ENCODE peak calls at places on chromosomes 16 and 17, in four cellular contexts. D is keratinocyte, W is uterus, Y is astrocyte of the spinal cord. L is an unnamed sample.

GRCh38 chr17:21202512-21202911 is 11.4 kb downstream of the TMEM11 start:
- DNase-seq in D (no peak), Y (no peak), W (no peak), L (no peak)

GRCh38 chr17:43699438-43699756 is 37.7 kb upstream of the MEOX1 start:
- DNase-seq in Y (no peak), D (no peak), W (no peak), L (no peak)

GRCh38 chr17:49577651-49577935 is 1.9 kb downstream of the NXPH3 start:
- DNase-seq in W (no peak), Y (no peak), D (no peak), L (no peak)

GRCh38 chr17:68821860-68822693 is 133.1 kb downstream of the ABCA8 start:
- DNase-seq in D (peak), Y (peak), W (no peak), L (no peak)

GRCh38 chr16:50507397-50507796 is 40.8 kb upstream of the NKD1 start:
- DNase-seq in Y (no peak), D (no peak), W (no peak), L (no peak)

GRCh38 chr17:77253611-77254051 is 112.9 kb downstream of the SEC14L1 start:
- DNase-seq in W (no peak), D (no peak), Y (no peak), L (no peak)

GRCh38 chr16:89864421-89864820 is 9.0 kb upstream of the TCF25 start:
- DNase-seq in Y (peak), D (peak), W (no peak), L (no peak)

GRCh38 chr17:8223356-8224063 is 13.1 kb upstream of the AURKB start:
- DNase-seq in Y (peak), D (no peak), W (peak), L (no peak)

GRCh38 chr17:73770115-73770848 is 126.0 kb upstream of the SDK2 start:
- DNase-seq in W (peak), Y (peak), D (peak), L (no peak)

GRCh38 chr16:63720848-63721247 is 1401.0 kb downstream of the CDH11 start:
- DNase-seq in D (no peak), Y (no peak), W (no peak), L (no peak)

GRCh38 chr16:27179500-27180072 is 23.7 kb upstream of the KDM8 start:
- DNase-seq in Y (peak), D (no peak), W (peak), L (no peak)

GRCh38 chr17:32927724-32928526 is at the start of gene TMEM98:
- DNase-seq in D (no peak), Y (no peak), W (peak), L (no peak)

GRCh38 chr17:50918933-50919296 is 52.8 kb upstream of the TOB1 start:
- DNase-seq in Y (no peak), W (no peak), D (no peak), L (no peak)

GRCh38 chr17:62149961-62150360 is 84.9 kb upstream of the MED13 start:
- DNase-seq in Y (no peak), W (no peak), D (no peak), L (no peak)

DNA sequence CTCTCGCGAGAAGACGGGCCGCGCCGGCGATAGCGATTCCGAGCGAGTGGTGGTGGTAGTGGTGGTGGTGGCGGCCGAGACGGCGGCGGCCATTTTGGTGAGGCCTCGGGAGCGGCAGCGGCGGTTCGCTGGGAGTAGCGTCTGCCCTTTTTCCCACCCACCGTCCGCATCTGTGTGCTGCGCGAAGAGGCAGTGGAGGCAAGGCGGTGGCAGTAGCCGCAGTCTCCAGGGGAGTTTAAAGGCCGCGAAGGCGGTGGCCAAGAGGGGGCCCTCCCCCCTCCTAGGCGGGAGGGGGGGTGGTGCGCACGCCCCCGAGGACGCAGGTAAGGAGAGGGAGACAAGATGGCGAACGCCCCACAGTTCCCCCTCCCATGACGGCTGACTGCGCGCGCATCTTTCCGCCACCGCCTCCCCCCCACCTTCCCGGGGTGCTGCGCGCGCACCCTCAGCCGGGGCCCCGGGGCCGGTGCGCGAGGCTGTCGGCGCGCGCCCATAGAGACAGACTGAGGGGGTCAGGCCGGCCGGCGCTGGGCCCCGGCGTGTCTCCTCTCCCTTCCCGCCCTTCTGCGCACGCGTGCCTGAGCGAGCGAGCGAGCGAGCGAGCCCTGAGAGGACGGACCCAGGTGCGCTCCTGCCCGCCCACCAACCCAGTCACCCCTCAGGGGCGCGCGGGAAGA is 694 bp upstream of the SRCAP start:
- DNase-seq in D (peak), Y (peak), W (peak), L (peak)
- TF ChIP-seq CTCF in D (no peak), Y (no peak), W (no peak), L (no peak)

GRCh38 chr16:4313563-4314531 is 2.0 kb upstream of the GLIS2 start:
- DNase-seq in W (no peak), D (no peak), Y (peak), L (no peak)
- TF ChIP-seq CTCF in W (peak), D (peak), Y (peak), L (peak)

GRCh38 chr17:57733085-57733484 is 12.0 kb downstream of the CCDC182 start:
- DNase-seq in D (no peak), Y (no peak), W (no peak), L (no peak)

GRCh38 chr17:57737450-57737849 is 7.6 kb downstream of the CCDC182 start:
- DNase-seq in W (no peak), D (no peak), Y (no peak), L (no peak)

GRCh38 chr17:57735230-57735629 is 9.9 kb downstream of the CCDC182 start:
- DNase-seq in Y (no peak), W (no peak), D (no peak), L (no peak)

GRCh38 chr17:57732062-57732461 is 13.0 kb downstream of the CCDC182 start:
- DNase-seq in W (no peak), D (no peak), Y (no peak), L (no peak)

GRCh38 chr17:57735707-57736106 is 9.4 kb downstream of the CCDC182 start:
- DNase-seq in D (no peak), Y (no peak), W (no peak), L (no peak)
- TF ChIP-seq CTCF in D (peak), Y (peak), W (no peak), L (peak)

GRCh38 chr16:56520251-56520577 is 390 bp upstream of the BBS2 start:
- DNase-seq in Y (no peak), W (no peak), D (no peak), L (no peak)

GRCh38 chr16:56517206-56517605 is 2.6 kb downstream of the BBS2 start:
- DNase-seq in D (no peak), W (no peak), Y (no peak), L (no peak)

GRCh38 chr16:56518435-56518834 is 1.4 kb downstream of the BBS2 start:
- DNase-seq in D (no peak), W (no peak), Y (no peak), L (no peak)

GRCh38 chr16:56515665-56516064 is 4.2 kb downstream of the BBS2 start:
- DNase-seq in Y (no peak), D (no peak), W (no peak), L (no peak)

DNA sequence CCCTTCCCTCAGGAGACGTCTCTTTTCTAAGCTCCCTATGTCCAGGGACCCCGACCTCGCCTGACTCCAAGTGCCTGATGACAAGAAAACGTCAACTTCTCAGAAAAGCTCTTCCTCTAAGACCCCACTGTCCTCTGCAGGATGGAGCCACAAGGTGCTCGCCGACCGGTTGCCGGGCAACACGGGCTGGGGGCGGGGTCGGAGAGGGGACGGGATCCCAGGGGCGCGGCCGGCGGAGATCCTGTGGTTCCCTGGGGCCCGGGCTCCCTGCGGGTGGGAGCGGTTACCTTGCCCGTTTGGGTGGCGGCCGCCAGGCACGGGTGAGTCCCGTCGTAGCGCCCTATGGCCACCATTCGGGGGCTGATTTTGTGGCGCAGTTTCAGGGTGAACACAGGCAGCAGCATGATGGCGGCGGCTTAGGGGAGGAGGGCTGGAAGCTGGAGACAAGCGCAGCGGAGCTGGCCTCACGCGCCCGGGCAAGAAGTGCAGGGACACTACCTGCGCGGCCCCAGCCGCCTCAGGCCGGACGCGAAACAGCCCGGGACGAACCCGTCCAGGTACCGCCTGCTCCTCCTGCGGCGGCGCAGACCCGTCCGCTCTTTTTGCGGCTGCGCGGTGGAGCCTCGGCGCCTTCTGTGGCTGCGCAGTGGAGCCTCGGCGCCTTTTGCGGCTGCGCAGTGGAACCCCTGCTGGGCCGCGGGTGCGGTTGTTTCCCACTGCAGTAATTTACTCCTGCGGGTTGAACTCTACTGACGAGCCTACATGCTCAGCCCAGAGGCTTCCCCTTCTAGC is at the start of gene BBS2:
- DNase-seq in D (no peak), Y (peak), W (peak), L (peak)
- TF ChIP-seq CTCF in D (no peak), Y (no peak), W (peak), L (peak)

GRCh38 chr16:52068447-52069074 is 478.4 kb downstream of the TOX3 start:
- DNase-seq in D (no peak), Y (peak), W (no peak), L (no peak)
- TF ChIP-seq CTCF in D (peak), Y (peak), W (no peak), L (peak)

DNA sequence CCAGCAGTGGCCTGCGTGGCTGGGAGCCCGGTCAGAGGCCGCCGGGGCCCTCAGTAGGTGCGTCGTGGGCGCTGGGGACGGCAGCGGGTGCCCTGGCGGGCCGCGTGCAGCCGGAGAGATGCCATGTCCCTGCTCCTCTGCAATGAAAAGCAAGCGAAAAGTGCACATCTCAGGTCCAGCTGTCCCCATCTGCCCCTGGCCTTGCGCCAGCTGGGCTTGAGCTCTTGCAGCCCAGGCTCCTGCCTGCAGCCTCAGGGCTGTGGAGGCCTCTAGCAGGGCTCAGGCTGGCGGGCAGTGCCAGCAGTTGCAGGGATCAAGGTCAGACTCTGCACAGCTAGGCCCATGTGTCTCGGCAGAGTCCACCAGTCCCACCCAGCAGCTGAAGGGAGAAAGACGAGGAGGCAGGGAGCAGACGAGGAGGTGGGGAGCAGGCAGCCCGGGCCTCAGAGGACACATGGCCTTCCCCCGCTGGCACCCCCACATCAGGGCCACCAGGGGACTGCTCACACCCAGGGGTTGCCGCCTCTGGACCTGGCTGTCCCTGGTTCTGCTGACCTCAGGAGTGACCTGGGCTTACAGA is 11.2 kb downstream of the SLC16A3 start:
- DNase-seq in D (no peak), Y (no peak), W (no peak), L (no peak)
- TF ChIP-seq CTCF in D (no peak), Y (no peak), W (no peak), L (no peak)

GRCh38 chr17:64148017-64148631 is 18.2 kb upstream of the ERN1 start:
- DNase-seq in Y (peak), W (no peak), D (no peak), L (no peak)

GRCh38 chr17:64150237-64151015 is 20.5 kb upstream of the ERN1 start:
- DNase-seq in Y (no peak), W (no peak), D (no peak), L (no peak)

GRCh38 chr17:64147110-64148016 is 17.4 kb upstream of the ERN1 start:
- DNase-seq in W (no peak), Y (peak), D (no peak), L (no peak)

GRCh38 chr17:64149196-64149595 is 19.3 kb upstream of the ERN1 start:
- DNase-seq in D (no peak), Y (no peak), W (no peak), L (no peak)

GRCh38 chr17:64148699-64149098 is 18.8 kb upstream of the ERN1 start:
- DNase-seq in D (no peak), Y (no peak), W (no peak), L (no peak)
- TF ChIP-seq CTCF in D (peak), Y (no peak), W (no peak), L (peak)

DNA sequence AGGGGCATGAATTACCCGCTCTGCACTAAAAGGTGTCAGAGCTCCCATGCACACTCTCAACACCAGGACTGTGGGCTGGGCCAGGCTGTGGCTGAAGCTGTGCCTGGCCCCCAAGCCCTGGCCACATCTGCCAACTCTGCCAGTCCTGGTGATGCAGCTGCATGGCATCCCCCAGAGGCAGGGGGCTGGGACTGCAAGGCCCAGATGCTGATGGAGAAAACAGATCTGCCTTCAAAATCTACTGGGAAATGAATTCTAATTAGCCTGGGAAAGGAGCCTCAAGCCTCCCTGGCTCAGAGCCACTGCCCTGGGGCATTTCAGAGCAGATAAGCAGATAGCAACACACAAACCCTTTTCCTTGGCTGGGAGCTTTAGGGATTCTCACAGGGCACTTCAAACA is 3.4 kb downstream of the CHST6 start:
- DNase-seq in W (no peak), D (no peak), Y (no peak), L (no peak)
- TF ChIP-seq CTCF in W (no peak), D (peak), Y (peak), L (peak)

DNA sequence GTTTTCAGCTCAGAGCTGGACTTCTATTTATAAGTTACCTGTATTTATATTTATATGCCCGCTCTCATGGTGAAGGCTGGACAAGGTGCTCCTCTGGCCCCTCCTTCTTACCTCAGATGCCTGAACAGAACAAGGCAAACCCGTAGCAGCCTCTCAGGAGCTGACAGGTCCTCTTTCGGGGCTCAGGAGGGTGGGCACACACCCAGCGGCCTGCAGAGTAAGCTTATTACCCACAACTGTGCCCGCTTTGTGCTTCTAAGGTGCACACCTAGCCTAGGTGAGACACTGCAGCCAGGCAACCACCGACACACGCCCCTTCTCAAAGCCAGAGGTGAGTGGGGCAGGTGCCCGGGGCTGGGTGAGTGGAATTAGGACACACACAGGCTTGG is 5.3 kb downstream of the NKIRAS2 start:
- DNase-seq in Y (no peak), W (no peak), D (no peak), L (no peak)
- TF ChIP-seq CTCF in Y (no peak), W (no peak), D (no peak), L (peak)

DNA sequence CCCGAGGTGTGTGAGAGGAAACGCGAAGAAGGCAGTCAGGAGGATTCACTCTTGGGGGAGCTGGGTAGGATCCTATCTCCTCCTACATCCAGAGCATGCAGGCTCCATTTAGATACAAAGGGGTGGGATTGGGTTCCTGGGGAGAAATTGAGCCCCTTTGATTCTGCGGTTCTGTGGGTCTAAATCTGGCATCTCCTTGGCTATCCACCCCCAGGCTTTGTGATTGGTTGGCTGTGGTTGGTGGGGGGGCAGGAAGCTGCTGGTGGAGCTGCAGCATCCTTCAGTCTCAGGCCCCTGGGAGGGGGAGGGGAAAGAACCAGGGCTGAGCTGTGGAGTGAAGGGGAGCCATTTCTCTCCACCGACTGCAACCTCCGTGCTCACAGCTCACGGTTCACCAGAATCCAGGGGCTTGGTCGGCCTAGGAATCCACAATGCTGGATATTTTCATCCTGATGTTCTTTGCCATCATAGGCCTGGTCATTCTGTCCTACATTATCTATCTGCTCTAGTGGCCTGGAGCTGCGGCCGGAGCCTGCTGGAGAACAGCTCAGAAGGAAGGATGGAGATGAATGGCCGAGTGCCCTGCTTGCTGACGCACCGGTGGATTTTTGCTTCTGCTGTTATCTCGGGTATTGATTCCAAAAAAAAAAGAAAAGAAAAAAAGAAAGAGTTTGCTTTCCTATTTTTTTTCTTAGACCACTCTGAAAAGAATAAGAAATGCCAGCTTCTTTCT is at the start of gene LASP1NB:
- DNase-seq in W (peak), Y (peak), D (no peak), L (no peak)
- TF ChIP-seq CTCF in W (no peak), Y (no peak), D (no peak), L (no peak)